ENCODE peak calls at places on chromosome 19, in four cellular contexts. L is AG09319, Q is psoas muscle, I is MV-4-11. G is an unnamed sample.

GRCh38 chr19:35114656-35115537 is 726 bp upstream of the FXYD3 start:
- DNase-seq in I (peak; percentile 22), L (no peak), Q (peak; percentile 67), G (peak; percentile 41)

GRCh38 chr19:33424181-33424580 is 50.7 kb downstream of the CEBPG start:
- DNase-seq in L (no peak), Q (no peak), I (no peak), G (no peak)

GRCh38 chr19:1250374-1251232 is 2.2 kb downstream of the MIDN start:
- DNase-seq in I (peak; percentile 52), L (no peak), Q (no peak), G (no peak)

GRCh38 chr19:2271516-2272103 is 10.4 kb downstream of the PEAK3 start:
- DNase-seq in I (peak; percentile 47), L (no peak), Q (peak; percentile 67), G (no peak)

GRCh38 chr19:4536798-4537197 is 1.8 kb upstream of the PLIN5 start:
- DNase-seq in L (no peak), Q (no peak), I (no peak), G (no peak)

GRCh38 chr19:32869369-32870153 is at the start of gene SLC7A9:
- DNase-seq in L (no peak), I (no peak), Q (no peak), G (no peak)

GRCh38 chr19:45973564-45974338 is at the start of gene NOVA2:
- DNase-seq in I (no peak), Q (peak; percentile 73), L (no peak), G (no peak)

GRCh38 chr19:54218960-54219661 is 3.7 kb downstream of the LILRB3 start:
- DNase-seq in L (no peak), I (no peak), Q (no peak), G (no peak)

GRCh38 chr19:31988256-31988655 is 357.2 kb upstream of the ZNF507 start:
- DNase-seq in L (no peak), Q (no peak), I (no peak), G (no peak)

GRCh38 chr19:48501961-48502719 is 9.5 kb downstream of the LMTK3 start:
- DNase-seq in L (no peak), I (peak; percentile 86), Q (no peak), G (peak; percentile 95)

GRCh38 chr19:4988770-4989251 is 19.9 kb downstream of the KDM4B start:
- DNase-seq in I (no peak), L (no peak), Q (peak; percentile 82), G (no peak)

GRCh38 chr19:21082011-21082975 is at the start of gene ZNF714:
- DNase-seq in I (peak; percentile 94), L (peak; percentile 62), Q (peak; percentile 87), G (peak; percentile 92)

GRCh38 chr19:31110331-31110730 is 238.9 kb downstream of the TSHZ3 start:
- DNase-seq in L (peak; percentile 29), Q (no peak), I (peak; percentile 47), G (no peak)

GRCh38 chr19:16814526-16815100 is 14.6 kb upstream of the SIN3B start:
- DNase-seq in I (no peak), Q (no peak), L (no peak), G (no peak)

GRCh38 chr19:13089139-13089856 is 13.4 kb downstream of the LYL1 start:
- DNase-seq in L (no peak), I (no peak), Q (no peak), G (no peak)

GRCh38 chr19:42140125-42140754 is 8.0 kb upstream of the POU2F2 start:
- DNase-seq in Q (peak; percentile 41), L (no peak), I (peak; percentile 81), G (no peak)

GRCh38 chr19:42254850-42255765 is at the start of gene ERF:
- DNase-seq in I (peak; percentile 85), Q (peak; percentile 93), L (peak; percentile 73), G (peak; percentile 70)

GRCh38 chr19:2992958-2993357 is 15.6 kb downstream of the TLE6 start:
- DNase-seq in I (no peak), L (no peak), Q (no peak), G (no peak)

GRCh38 chr19:10603873-10604459 is 16.9 kb upstream of the AP1M2 start:
- DNase-seq in Q (no peak), L (no peak), I (peak; percentile 92), G (no peak)

GRCh38 chr19:53809518-53810186 is 14.5 kb downstream of the NLRP12 start:
- DNase-seq in L (no peak), I (no peak), Q (no peak), G (no peak)

GRCh38 chr19:50325310-50326100 is 3.7 kb downstream of the KCNC3 start:
- DNase-seq in L (no peak), I (peak; percentile 80), Q (peak; percentile 70), G (peak; percentile 87)

GRCh38 chr19:35718345-35719041 is 690 bp downstream of the KMT2B start:
- DNase-seq in L (no peak), I (no peak), Q (peak; percentile 40), G (no peak)

GRCh38 chr19:39641773-39642172 is 13.9 kb upstream of the LGALS16 start:
- DNase-seq in L (no peak), Q (no peak), I (no peak), G (no peak)

GRCh38 chr19:10270180-10270615 is 722 bp upstream of the ICAM1 start:
- DNase-seq in Q (peak; percentile 69), L (no peak), I (peak; percentile 97), G (no peak)

GRCh38 chr19:23440791-23441190 is 45.5 kb upstream of the ZNF91 start:
- DNase-seq in I (no peak), L (no peak), Q (no peak), G (no peak)

GRCh38 chr19:38784224-38784623 is 4.8 kb upstream of the LGALS7B start:
- DNase-seq in Q (no peak), I (no peak), L (no peak), G (no peak)

GRCh38 chr19:883661-884211 is 9.3 kb downstream of the MED16 start:
- DNase-seq in I (no peak), Q (no peak), L (no peak), G (peak; percentile 29)

GRCh38 chr19:19140476-19140875 is 2.2 kb upstream of the TMEM161A start:
- DNase-seq in L (no peak), I (no peak), Q (no peak), G (no peak)

GRCh38 chr19:55362990-55363716 is at the start of gene GARIN5B:
- DNase-seq in L (no peak), I (no peak), Q (no peak), G (no peak)

GRCh38 chr19:13082192-13083007 is 20.3 kb downstream of the LYL1 start:
- DNase-seq in Q (no peak), I (no peak), L (no peak), G (peak; percentile 78)